ENCODE peak calls at places on chromosomes 12 and 14, in ten cellular contexts. U, Q, O, E, K, W, L, F, G and C are unnamed samples.

GRCh38 chr14:92841930-92842329 is 47.8 kb downstream of the GOLGA5 start:
- DNase-seq in L (no peak), O (no peak), W (no peak), G (no peak), F (no peak), U (no peak), K (no peak), E (no peak), Q (no peak), C (no peak)

GRCh38 chr14:44404599-44405349 is 102.3 kb downstream of the FSCB start:
- DNase-seq in E (peak), K (no peak), O (no peak), U (no peak), W (no peak), L (no peak), Q (no peak), G (no peak), F (no peak), C (no peak)

GRCh38 chr12:119808441-119808840 is 68.7 kb downstream of the CIT start:
- DNase-seq in F (no peak), Q (peak), L (no peak), G (peak), O (no peak), E (peak), K (no peak), U (no peak), W (peak), C (no peak)

GRCh38 chr12:19251481-19251880 is 121.9 kb downstream of the PLEKHA5 start:
- DNase-seq in O (no peak), G (no peak), L (no peak), W (peak), Q (peak), E (peak), U (no peak), K (no peak), F (no peak), C (no peak)

GRCh38 chr14:90692826-90693225 is 123.4 kb downstream of the TTC7B start:
- DNase-seq in U (no peak), Q (no peak), F (no peak), W (peak), L (no peak), O (no peak), E (no peak), K (no peak), G (no peak), C (no peak)

GRCh38 chr12:52971701-52972329 is 22.9 kb downstream of the KRT18 start:
- DNase-seq in W (peak), K (no peak), F (peak), U (no peak), Q (peak), L (no peak), E (peak), G (peak), O (no peak), C (no peak)

GRCh38 chr14:24607635-24608492 is 1.6 kb downstream of the GZMH start:
- DNase-seq in F (no peak), L (no peak), E (no peak), W (no peak), K (no peak), G (no peak), O (no peak), Q (no peak), U (no peak), C (no peak)

GRCh38 chr12:93686572-93687365 is 9.6 kb downstream of the CRADD start:
- DNase-seq in U (no peak), L (no peak), G (no peak), Q (no peak), O (no peak), F (no peak), W (no peak), E (no peak), K (no peak), C (no peak)

GRCh38 chr14:50333010-50333409 is 20.9 kb downstream of the DMAC2L start:
- DNase-seq in U (peak), G (peak), O (no peak), W (peak), Q (peak), E (peak), K (no peak), F (no peak), L (peak), C (no peak)

GRCh38 chr12:1851126-1851791 is 30.9 kb downstream of the LRTM2 start:
- DNase-seq in F (no peak), W (peak), O (no peak), Q (peak), U (no peak), K (no peak), G (peak), L (no peak), E (peak), C (no peak)

GRCh38 chr14:49879683-49880204 is 13.1 kb upstream of the ARF6 start:
- DNase-seq in U (no peak), E (peak), L (no peak), O (peak), K (peak), G (peak), F (peak), W (peak), Q (peak), C (peak)

GRCh38 chr14:101187816-101188570 is 284.5 kb upstream of the RTL1 start:
- DNase-seq in F (no peak), G (no peak), O (no peak), K (no peak), U (peak), W (no peak), E (no peak), L (peak), Q (no peak), C (no peak)

GRCh38 chr14:77113644-77114043 is 15.6 kb downstream of the CIPC start:
- DNase-seq in K (no peak), W (no peak), O (peak), G (no peak), E (no peak), U (no peak), L (no peak), F (no peak), Q (no peak), C (no peak)

GRCh38 chr14:92651106-92651792 is 97.2 kb downstream of the LGMN start:
- DNase-seq in E (no peak), F (no peak), W (peak), Q (no peak), O (no peak), L (no peak), G (no peak), U (no peak), K (peak), C (peak)

GRCh38 chr14:37673439-37673838 is 78.0 kb downstream of the TTC6 start:
- DNase-seq in Q (no peak), E (no peak), U (no peak), F (no peak), G (no peak), K (no peak), O (no peak), W (no peak), L (no peak), C (no peak)

GRCh38 chr12:121038861-121039654 is at the start of gene OASL:
- DNase-seq in W (peak), G (peak), E (peak), Q (peak), O (no peak), U (no peak), K (peak), L (peak), F (no peak), C (peak)

GRCh38 chr14:69398818-69399210 is 322 bp downstream of the SLC39A9 start:
- DNase-seq in L (no peak), U (no peak), O (no peak), E (no peak), K (no peak), F (no peak), W (no peak), G (no peak), Q (no peak), C (no peak)

GRCh38 chr14:68547305-68548193 is 245.3 kb downstream of the ZFP36L1 start:
- DNase-seq in Q (peak), K (peak), F (no peak), E (peak), U (peak), L (peak), O (no peak), G (peak), W (peak), C (no peak)

GRCh38 chr12:57838594-57839302 is 7.8 kb downstream of the CTDSP2 start:
- DNase-seq in U (no peak), E (peak), O (no peak), F (no peak), Q (no peak), K (peak), W (peak), G (no peak), L (no peak), C (peak)

GRCh38 chr14:90654831-90655276 is 161.4 kb downstream of the TTC7B start:
- DNase-seq in F (no peak), K (no peak), L (peak), Q (peak), U (no peak), O (no peak), E (peak), W (peak), G (no peak), C (no peak)

GRCh38 chr14:90700928-90701776 is 115.1 kb downstream of the TTC7B start:
- DNase-seq in K (no peak), F (no peak), G (no peak), U (no peak), E (no peak), W (no peak), L (no peak), O (no peak), Q (no peak), C (no peak)

GRCh38 chr14:94129758-94130414 is 482 bp upstream of the IFI27L2 start:
- DNase-seq in U (peak), F (peak), W (peak), Q (peak), O (peak), L (peak), E (peak), G (peak), K (peak), C (no peak)

GRCh38 chr12:130460611-130461478 is 123.2 kb downstream of the PIWIL1 start:
- DNase-seq in K (no peak), F (no peak), U (no peak), Q (no peak), E (no peak), O (no peak), L (no peak), G (no peak), W (no peak), C (no peak)

GRCh38 chr12:38761636-38762342 is 143.6 kb downstream of the CPNE8 start:
- DNase-seq in W (no peak), L (no peak), F (no peak), K (no peak), G (peak), U (no peak), E (no peak), O (no peak), Q (no peak), C (no peak)

GRCh38 chr14:24784981-24785380 is 151.0 kb upstream of the GZMB start:
- DNase-seq in U (no peak), W (no peak), E (no peak), L (no peak), Q (no peak), O (no peak), G (no peak), K (no peak), F (no peak), C (no peak)

GRCh38 chr12:11171953-11172675 is 1.1 kb downstream of the SMIM10L1 start:
- DNase-seq in K (peak), G (peak), L (no peak), F (peak), O (peak), Q (peak), E (peak), U (no peak), W (peak), C (no peak)

GRCh38 chr14:91796622-91797347 is 64.9 kb upstream of the CATSPERB start:
- DNase-seq in K (no peak), F (no peak), E (peak), G (peak), O (no peak), W (peak), Q (peak), U (no peak), L (no peak), C (no peak)

GRCh38 chr12:129911437-129912049 is 7.7 kb upstream of the TMEM132D start:
- DNase-seq in Q (peak), O (peak), G (no peak), W (peak), U (no peak), K (peak), E (no peak), L (no peak), F (peak), C (no peak)

GRCh38 chr14:75196064-75196463 is 19.7 kb upstream of the TMED10 start:
- DNase-seq in W (no peak), G (no peak), O (no peak), F (no peak), K (no peak), E (no peak), Q (no peak), L (no peak), U (no peak), C (no peak)

GRCh38 chr12:386651-387050 is 2.5 kb downstream of the KDM5A start:
- DNase-seq in E (peak), L (no peak), O (no peak), W (peak), Q (peak), K (no peak), G (peak), F (no peak), U (no peak), C (no peak)

DNA sequence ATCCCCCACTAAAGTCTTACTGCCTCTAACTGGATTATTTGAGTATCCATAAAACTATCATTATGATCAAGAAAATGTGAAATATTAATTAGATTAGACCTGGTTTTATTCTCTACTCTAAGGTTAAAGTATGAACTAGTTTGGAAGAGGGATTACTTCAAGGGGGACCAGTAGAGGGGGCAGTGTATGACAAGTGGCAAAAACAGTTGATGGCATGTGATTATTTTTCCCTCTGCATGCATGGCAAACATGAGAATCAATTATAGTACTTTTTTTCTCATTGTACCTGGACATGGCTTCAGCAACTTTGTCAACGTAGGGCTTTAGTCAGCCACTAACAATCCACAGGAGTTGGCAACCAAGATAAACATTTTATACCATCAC is 145.0 kb upstream of the SLC38A2 start:
- DNase-seq in G (no peak), U (no peak), L (no peak), E (no peak), F (no peak), Q (no peak), O (no peak), K (no peak), W (no peak), C (peak)
- TF ChIP-seq CTCF in G (no peak), U (no peak), L (no peak), E (no peak), F (peak), Q (no peak), O (no peak), K (peak), W (no peak), C (peak)

DNA sequence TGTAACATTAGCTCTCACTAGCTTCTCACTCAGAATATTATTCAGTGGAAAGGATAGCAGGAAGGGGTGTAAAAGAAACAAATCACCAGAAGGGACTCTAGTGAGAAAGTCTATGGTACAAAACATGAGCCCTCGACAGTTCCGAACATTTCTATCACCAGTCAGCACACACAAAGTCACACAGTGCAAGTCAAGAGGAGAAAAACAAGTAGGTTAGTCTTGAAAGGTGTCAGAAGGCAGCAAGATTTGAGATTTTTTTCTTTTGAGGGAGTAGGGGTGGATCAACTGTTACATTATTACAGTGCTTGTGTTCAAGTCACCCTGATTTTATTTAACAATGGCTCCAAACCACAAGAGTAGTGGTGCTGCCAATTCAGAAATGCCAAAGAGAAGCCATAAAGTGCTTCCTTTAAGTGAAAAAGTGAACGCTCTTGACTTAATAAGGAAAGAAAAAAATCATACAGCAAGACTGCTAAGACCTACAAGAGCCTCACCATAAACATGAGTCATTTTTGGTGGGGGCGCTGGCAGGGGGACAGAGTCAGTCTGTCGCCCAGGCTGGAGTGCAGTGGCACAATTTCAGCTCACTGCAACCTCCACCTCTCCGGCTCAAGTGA is 42.3 kb downstream of the GNS start:
- DNase-seq in K (no peak), Q (no peak), L (no peak), F (no peak), U (no peak), E (peak), G (no peak), W (no peak), O (no peak), C (no peak)
- H3K4me3 ChIP-seq in K (no peak), Q (no peak), L (no peak), F (no peak), U (no peak), E (no peak), G (no peak), W (no peak), O (no peak), C (no peak)

GRCh38 chr12:55072093-55072492 is 52.3 kb downstream of the NEUROD4 start:
- DNase-seq in E (peak), G (peak), W (peak), U (no peak), L (no peak), F (peak), O (peak), K (peak), Q (peak), C (peak)
- TF ChIP-seq CTCF in E (no peak), G (peak), W (peak), U (no peak), L (no peak), F (peak), O (peak), K (peak), Q (peak), C (peak)

GRCh38 chr12:122870163-122870842 is 25.6 kb downstream of the VPS37B start:
- DNase-seq in K (no peak), U (no peak), E (no peak), W (no peak), O (no peak), F (no peak), L (no peak), Q (no peak), G (no peak), C (no peak)

GRCh38 chr12:122872815-122873361 is 23.0 kb downstream of the VPS37B start:
- DNase-seq in W (no peak), L (no peak), O (no peak), U (no peak), G (no peak), K (no peak), F (no peak), E (no peak), Q (no peak), C (no peak)

GRCh38 chr12:122871851-122872785 is 23.8 kb downstream of the VPS37B start:
- DNase-seq in W (peak), F (peak), O (no peak), G (peak), E (peak), K (peak), U (peak), L (no peak), Q (peak), C (no peak)

GRCh38 chr12:122869207-122869973 is 26.5 kb downstream of the VPS37B start:
- DNase-seq in Q (no peak), L (no peak), W (no peak), G (no peak), E (no peak), O (no peak), U (no peak), K (no peak), F (no peak), C (no peak)

GRCh38 chr12:122870867-122871664 is 24.9 kb downstream of the VPS37B start:
- DNase-seq in L (no peak), G (no peak), U (peak), O (no peak), K (no peak), E (peak), F (peak), Q (peak), W (peak), C (no peak)
- H3K4me3 ChIP-seq in L (no peak), G (no peak), U (no peak), O (no peak), K (peak), E (peak), F (peak), Q (peak), W (peak), C (peak)

GRCh38 chr12:30988086-30988485 is 61.5 kb downstream of the TSPAN11 start:
- DNase-seq in W (no peak), U (no peak), G (no peak), E (no peak), F (no peak), Q (no peak), K (no peak), L (no peak), O (no peak), C (no peak)

GRCh38 chr12:30988887-30989286 is 62.3 kb downstream of the TSPAN11 start:
- DNase-seq in G (no peak), U (no peak), E (no peak), W (no peak), L (no peak), K (no peak), F (no peak), O (no peak), Q (no peak), C (no peak)

GRCh38 chr12:30990316-30990715 is 63.8 kb downstream of the TSPAN11 start:
- DNase-seq in U (no peak), E (no peak), O (no peak), F (no peak), Q (no peak), W (no peak), K (no peak), L (no peak), G (no peak), C (no peak)

GRCh38 chr12:30990776-30991175 is 64.2 kb downstream of the TSPAN11 start:
- DNase-seq in G (no peak), F (no peak), Q (no peak), W (no peak), U (no peak), K (no peak), O (no peak), E (no peak), L (no peak), C (no peak)

GRCh38 chr12:30989754-30990153 is 63.2 kb downstream of the TSPAN11 start:
- DNase-seq in L (no peak), E (no peak), F (peak), O (peak), K (peak), Q (no peak), W (no peak), U (no peak), G (no peak), C (peak)
- TF ChIP-seq CTCF in L (no peak), E (no peak), F (peak), O (peak), K (peak), Q (peak), W (peak), U (no peak), G (no peak), C (peak)

GRCh38 chr12:84585996-84586395 is 326.6 kb downstream of the SLC6A15 start:
- DNase-seq in O (no peak), K (no peak), L (no peak), U (no peak), W (peak), E (no peak), G (peak), F (no peak), Q (peak), C (no peak)
- H3K4me3 ChIP-seq in O (no peak), K (no peak), L (no peak), U (no peak), W (no peak), E (no peak), G (no peak), F (no peak), Q (no peak), C (no peak)

DNA sequence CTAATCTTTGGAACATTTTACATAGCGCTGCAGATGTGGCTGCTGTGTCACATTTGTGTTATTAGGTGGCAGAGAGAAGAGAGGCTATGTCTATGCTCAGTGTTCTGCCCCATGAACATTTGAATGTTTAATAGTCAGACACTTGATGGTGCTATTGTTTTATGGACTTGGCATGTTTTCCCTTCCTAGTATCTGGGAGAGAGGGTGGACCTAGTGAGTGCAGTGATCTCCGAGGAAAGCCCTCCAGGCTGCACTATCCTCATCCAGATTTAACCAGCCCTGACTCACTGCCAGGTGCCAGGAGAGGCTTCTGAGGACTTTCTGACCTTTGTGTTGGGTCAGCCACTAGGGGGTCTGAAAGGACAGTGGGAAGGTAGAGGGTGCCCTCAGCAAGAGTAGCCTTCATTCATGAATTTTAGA is 24.3 kb downstream of the ZFC3H1 start:
- DNase-seq in G (peak), W (no peak), Q (no peak), K (peak), L (no peak), O (peak), F (peak), U (no peak), E (no peak), C (no peak)
- TF ChIP-seq CTCF in G (peak), W (peak), Q (peak), K (peak), L (no peak), O (peak), F (peak), U (no peak), E (no peak), C (peak)